ENCODE peak calls at places on chromosome 3, in nine cellular contexts. One of them, this sample, is unnamed.

GRCh38 chr3:140050977-140051957 is 116.3 kb downstream of the CLSTN2 start:
- DNase-seq in left cardiac atrium: no peak
- DNase-seq in H54: no peak
- DNase-seq in sciatic nerve: no peak
- DNase-seq in right atrium auricular region: no peak
- DNase-seq in NCI-H1105: peak
- DNase-seq in breast epithelium: no peak
- DNase-seq in mesenchymal stem cell: no peak
- DNase-seq in activated CD4-positive, alpha-beta T cell treated with anti-CD3 and anti-CD28 coated beads for 24 hours: no peak
- DNase-seq in this sample: peak

GRCh38 chr3:100254168-100254777 is 6.5 kb upstream of the TBC1D23 start:
- DNase-seq in activated CD4-positive, alpha-beta T cell treated with anti-CD3 and anti-CD28 coated beads for 24 hours: no peak
- DNase-seq in sciatic nerve: peak
- DNase-seq in H54: no peak
- DNase-seq in mesenchymal stem cell: peak
- DNase-seq in right atrium auricular region: peak
- DNase-seq in NCI-H1105: peak
- DNase-seq in breast epithelium: no peak
- DNase-seq in left cardiac atrium: peak
- DNase-seq in this sample: peak

GRCh38 chr3:71195492-71195891 is 388.0 kb downstream of the FOXP1 start:
- DNase-seq in H54: no peak
- DNase-seq in sciatic nerve: no peak
- DNase-seq in breast epithelium: no peak
- DNase-seq in left cardiac atrium: no peak
- DNase-seq in NCI-H1105: no peak
- DNase-seq in activated CD4-positive, alpha-beta T cell treated with anti-CD3 and anti-CD28 coated beads for 24 hours: no peak
- DNase-seq in mesenchymal stem cell: peak
- DNase-seq in right atrium auricular region: no peak
- DNase-seq in this sample: no peak

GRCh38 chr3:53616971-53617892 is 122.8 kb downstream of the CACNA1D start:
- DNase-seq in H54: no peak
- DNase-seq in NCI-H1105: no peak
- DNase-seq in breast epithelium: no peak
- DNase-seq in sciatic nerve: no peak
- DNase-seq in left cardiac atrium: no peak
- DNase-seq in activated CD4-positive, alpha-beta T cell treated with anti-CD3 and anti-CD28 coated beads for 24 hours: no peak
- DNase-seq in right atrium auricular region: no peak
- DNase-seq in mesenchymal stem cell: no peak
- DNase-seq in this sample: no peak

GRCh38 chr3:50269977-50270413 is 1.0 kb downstream of the SEMA3B start:
- DNase-seq in H54: peak
- DNase-seq in activated CD4-positive, alpha-beta T cell treated with anti-CD3 and anti-CD28 coated beads for 24 hours: no peak
- DNase-seq in NCI-H1105: no peak
- DNase-seq in breast epithelium: no peak
- DNase-seq in left cardiac atrium: no peak
- DNase-seq in sciatic nerve: no peak
- DNase-seq in mesenchymal stem cell: peak
- DNase-seq in right atrium auricular region: no peak
- DNase-seq in this sample: no peak

GRCh38 chr3:14119166-14119510 is 5.5 kb downstream of the CHCHD4 start:
- DNase-seq in sciatic nerve: no peak
- DNase-seq in left cardiac atrium: no peak
- DNase-seq in NCI-H1105: no peak
- DNase-seq in right atrium auricular region: no peak
- DNase-seq in breast epithelium: no peak
- DNase-seq in activated CD4-positive, alpha-beta T cell treated with anti-CD3 and anti-CD28 coated beads for 24 hours: no peak
- DNase-seq in mesenchymal stem cell: no peak
- DNase-seq in H54: no peak
- DNase-seq in this sample: no peak

GRCh38 chr3:172466553-172467130 is 18.4 kb upstream of the GHSR start:
- DNase-seq in activated CD4-positive, alpha-beta T cell treated with anti-CD3 and anti-CD28 coated beads for 24 hours: no peak
- DNase-seq in H54: no peak
- DNase-seq in right atrium auricular region: no peak
- DNase-seq in sciatic nerve: no peak
- DNase-seq in left cardiac atrium: no peak
- DNase-seq in breast epithelium: no peak
- DNase-seq in mesenchymal stem cell: no peak
- DNase-seq in NCI-H1105: no peak
- DNase-seq in this sample: no peak

GRCh38 chr3:51675201-51675611 is 4.2 kb downstream of the TEX264 start:
- DNase-seq in H54: peak
- DNase-seq in activated CD4-positive, alpha-beta T cell treated with anti-CD3 and anti-CD28 coated beads for 24 hours: no peak
- DNase-seq in breast epithelium: no peak
- DNase-seq in mesenchymal stem cell: no peak
- DNase-seq in NCI-H1105: no peak
- DNase-seq in left cardiac atrium: no peak
- DNase-seq in sciatic nerve: peak
- DNase-seq in right atrium auricular region: no peak
- DNase-seq in this sample: no peak

GRCh38 chr3:184968115-184968514 is 156.1 kb downstream of the VPS8 start:
- DNase-seq in left cardiac atrium: no peak
- DNase-seq in mesenchymal stem cell: no peak
- DNase-seq in sciatic nerve: no peak
- DNase-seq in NCI-H1105: no peak
- DNase-seq in right atrium auricular region: no peak
- DNase-seq in activated CD4-positive, alpha-beta T cell treated with anti-CD3 and anti-CD28 coated beads for 24 hours: no peak
- DNase-seq in H54: no peak
- DNase-seq in breast epithelium: no peak
- DNase-seq in this sample: no peak

GRCh38 chr3:117562000-117562399 is 852.4 kb downstream of the TUSC7 start:
- DNase-seq in right atrium auricular region: no peak
- DNase-seq in NCI-H1105: no peak
- DNase-seq in activated CD4-positive, alpha-beta T cell treated with anti-CD3 and anti-CD28 coated beads for 24 hours: no peak
- DNase-seq in sciatic nerve: no peak
- DNase-seq in breast epithelium: no peak
- DNase-seq in left cardiac atrium: no peak
- DNase-seq in mesenchymal stem cell: no peak
- DNase-seq in H54: no peak
- DNase-seq in this sample: no peak

GRCh38 chr3:155714295-155714718 is 30.6 kb downstream of the PLCH1 start:
- DNase-seq in H54: no peak
- DNase-seq in NCI-H1105: no peak
- DNase-seq in left cardiac atrium: no peak
- DNase-seq in breast epithelium: no peak
- DNase-seq in sciatic nerve: no peak
- DNase-seq in mesenchymal stem cell: no peak
- DNase-seq in activated CD4-positive, alpha-beta T cell treated with anti-CD3 and anti-CD28 coated beads for 24 hours: no peak
- DNase-seq in right atrium auricular region: no peak
- DNase-seq in this sample: no peak

GRCh38 chr3:195467641-195468390 is 25.0 kb upstream of the ACAP2 start:
- DNase-seq in activated CD4-positive, alpha-beta T cell treated with anti-CD3 and anti-CD28 coated beads for 24 hours: no peak
- DNase-seq in H54: no peak
- DNase-seq in sciatic nerve: no peak
- DNase-seq in mesenchymal stem cell: peak
- DNase-seq in NCI-H1105: no peak
- DNase-seq in right atrium auricular region: no peak
- DNase-seq in left cardiac atrium: no peak
- DNase-seq in breast epithelium: no peak
- DNase-seq in this sample: no peak

GRCh38 chr3:179735321-179735720 is 82.5 kb downstream of the USP13 start:
- DNase-seq in mesenchymal stem cell: no peak
- DNase-seq in left cardiac atrium: no peak
- DNase-seq in activated CD4-positive, alpha-beta T cell treated with anti-CD3 and anti-CD28 coated beads for 24 hours: no peak
- DNase-seq in NCI-H1105: no peak
- DNase-seq in sciatic nerve: no peak
- DNase-seq in H54: no peak
- DNase-seq in right atrium auricular region: no peak
- DNase-seq in breast epithelium: no peak
- DNase-seq in this sample: no peak

GRCh38 chr3:150216866-150217600 is 191.1 kb upstream of the TSC22D2 start:
- DNase-seq in breast epithelium: no peak
- DNase-seq in right atrium auricular region: no peak
- DNase-seq in activated CD4-positive, alpha-beta T cell treated with anti-CD3 and anti-CD28 coated beads for 24 hours: no peak
- DNase-seq in NCI-H1105: no peak
- DNase-seq in H54: no peak
- DNase-seq in left cardiac atrium: no peak
- DNase-seq in sciatic nerve: no peak
- DNase-seq in mesenchymal stem cell: no peak
- DNase-seq in this sample: no peak

GRCh38 chr3:104908761-104909160 is 457.9 kb upstream of the ALCAM start:
- DNase-seq in activated CD4-positive, alpha-beta T cell treated with anti-CD3 and anti-CD28 coated beads for 24 hours: no peak
- DNase-seq in sciatic nerve: no peak
- DNase-seq in breast epithelium: no peak
- DNase-seq in left cardiac atrium: no peak
- DNase-seq in mesenchymal stem cell: no peak
- DNase-seq in right atrium auricular region: no peak
- DNase-seq in H54: no peak
- DNase-seq in NCI-H1105: no peak
- DNase-seq in this sample: no peak

This sample was measured in HCT116.